ENCODE peak calls at places on chromosomes 13 and 19, in eight cellular contexts. E is upper lobe of right lung; I is ovary; V is CD4-positive, alpha-beta T cell; D is caudate nucleus; B is IMR-90; P is RWPE1; Y is lower lobe of right lung. W is an unnamed sample.

GRCh38 chr13:29597701-29598100 is 2.2 kb upstream of the SLC7A1 start:
- DNase-seq in E (no peak), I (no peak), V (no peak), D (no peak), B (no peak), P (no peak), Y (no peak), W (no peak)

GRCh38 chr13:99361197-99361596 is 54.0 kb upstream of the GPR183 start:
- DNase-seq in E (no peak), I (no peak), V (no peak), D (no peak), B (no peak), P (no peak), Y (no peak), W (no peak)

GRCh38 chr19:33207040-33207620 is 13.0 kb downstream of the LRP3 start:
- DNase-seq in E (no peak), I (no peak), V (no peak), D (no peak), B (no peak), P (no peak), Y (no peak), W (no peak)

GRCh38 chr19:38852231-38853044 is 2.7 kb upstream of the HNRNPL start:
- DNase-seq in E (peak), I (peak), V (no peak), D (no peak), B (peak), P (peak), Y (peak), W (peak)

GRCh38 chr13:98672947-98673545 is 79.4 kb downstream of the SLC15A1 start:
- DNase-seq in E (peak), I (peak), V (peak), D (peak), B (peak), P (peak), Y (peak), W (peak)

GRCh38 chr19:33302175-33302973 is at the start of gene CEBPA:
- DNase-seq in E (peak), I (peak), V (peak), D (peak), B (peak), P (peak), Y (peak), W (peak)

GRCh38 chr19:47309608-47310007 is at the start of gene C5AR1:
- DNase-seq in E (peak), I (no peak), V (no peak), D (no peak), B (no peak), P (no peak), Y (peak), W (no peak)

GRCh38 chr19:29622191-29623070 is 16.3 kb downstream of the POP4 start:
- DNase-seq in E (no peak), I (no peak), V (no peak), D (no peak), B (no peak), P (no peak), Y (no peak), W (no peak)

GRCh38 chr19:55442372-55443044 is 592 bp downstream of the SHISA7 start:
- DNase-seq in E (no peak), I (no peak), V (no peak), D (peak), B (no peak), P (no peak), Y (no peak), W (no peak)